ENCODE peak calls at places on chromosomes 11 and 22, in nine cellular contexts. S is IMR-90; R is hippocampal formation; G is globus pallidus; K is foreskin keratinocyte; F is nephron progenitor cell; Y is NCI-H1930; W is thoracic aorta; L is stimulated activated CD4-positive, alpha-beta T cell treated with anti-CD3 and anti-CD28 coated beads, Interleukin-2, amount 100 ng/mL, for 48 hours. C is an unnamed sample.

GRCh38 chr11:13277719-13278619 is at the start of gene BMAL1:
- DNase-seq in R (no peak), G (peak), W (no peak), Y (no peak), F (no peak), S (no peak), L (peak), K (peak), C (peak)

GRCh38 chr22:37244114-37244921 is at the start of gene RAC2:
- DNase-seq in Y (no peak), L (peak), R (no peak), S (peak), F (peak), G (no peak), K (peak), W (no peak), C (no peak)

GRCh38 chr22:43226368-43226979 is 39.5 kb upstream of the TTLL12 start:
- DNase-seq in L (no peak), Y (no peak), G (no peak), S (peak), F (peak), W (no peak), K (no peak), R (no peak), C (peak)

GRCh38 chr11:14384338-14384737 is 25.4 kb upstream of the RRAS2 start:
- DNase-seq in F (no peak), W (no peak), R (no peak), G (no peak), S (peak), K (no peak), Y (no peak), L (no peak), C (no peak)

GRCh38 chr11:94735907-94736306 is 32.2 kb upstream of the AMOTL1 start:
- DNase-seq in F (no peak), W (no peak), L (no peak), G (no peak), R (no peak), Y (no peak), S (no peak), K (no peak), C (no peak)

GRCh38 chr22:42649261-42650056 is at the start of gene CYB5R3:
- DNase-seq in R (peak), G (peak), F (peak), L (peak), Y (peak), S (peak), W (no peak), K (peak), C (peak)

GRCh38 chr11:27309064-27309463 is 54.0 kb downstream of the CCDC34 start:
- DNase-seq in W (no peak), S (no peak), Y (no peak), F (no peak), L (no peak), G (no peak), R (no peak), K (no peak), C (no peak)

GRCh38 chr11:36222755-36223635 is 66.2 kb downstream of the COMMD9 start:
- DNase-seq in Y (no peak), S (peak), R (no peak), W (no peak), K (no peak), G (no peak), F (no peak), L (no peak), C (no peak)

GRCh38 chr11:68673291-68673930 is 10.9 kb upstream of the GAL start:
- DNase-seq in S (no peak), R (no peak), Y (no peak), G (no peak), F (no peak), K (no peak), L (no peak), W (no peak), C (no peak)

GRCh38 chr11:61067782-61068181 is 34.5 kb upstream of the CD5 start:
- DNase-seq in W (no peak), F (no peak), G (no peak), R (no peak), Y (no peak), L (no peak), K (no peak), S (no peak), C (no peak)

GRCh38 chr11:71147331-71147730 is 105.0 kb downstream of the SHANK2 start:
- DNase-seq in W (no peak), G (no peak), R (no peak), S (no peak), F (no peak), K (no peak), L (no peak), Y (no peak), C (no peak)

GRCh38 chr11:45917286-45917622 is 423 bp downstream of the PEX16 start:
- DNase-seq in L (no peak), F (no peak), G (no peak), S (no peak), W (no peak), R (no peak), Y (no peak), K (no peak), C (no peak)